ENCODE peak calls at places on chromosomes 12 and 14, in four cellular contexts. K, Q, A and G are unnamed samples.

GRCh38 chr14:90419200-90419599 is 22.4 kb downstream of the CALM1 start:
- DNase-seq in K (peak), Q (no peak), A (no peak), G (no peak)

GRCh38 chr12:39966738-39967137 is 139.1 kb downstream of the SLC2A13 start:
- DNase-seq in Q (no peak), K (no peak), A (no peak), G (no peak)

GRCh38 chr14:100715332-100715731 is 11.4 kb upstream of the DLK1 start:
- DNase-seq in A (no peak), Q (no peak), K (no peak), G (no peak)

GRCh38 chr14:21093769-21094681 is 4.4 kb downstream of the ZNF219 start:
- DNase-seq in Q (peak), K (no peak), A (no peak), G (no peak)

GRCh38 chr12:47797432-47797831 is 22.3 kb downstream of the HDAC7 start:
- DNase-seq in Q (peak), A (no peak), K (no peak), G (peak)

GRCh38 chr12:38384816-38385491 is 68.4 kb downstream of the ALG10B start:
- DNase-seq in Q (peak), K (peak), A (peak), G (no peak)

GRCh38 chr14:64825498-64825897 is 54.2 kb downstream of the SPTB start:
- DNase-seq in Q (no peak), K (peak), A (no peak), G (no peak)

GRCh38 chr12:42704810-42705401 is 115.4 kb upstream of the PRICKLE1 start:
- DNase-seq in Q (no peak), A (no peak), K (no peak), G (no peak)

GRCh38 chr12:67764946-67765619 is 116.5 kb downstream of the DYRK2 start:
- DNase-seq in K (no peak), A (no peak), Q (no peak), G (no peak)

GRCh38 chr14:64509036-64509435 is 4.5 kb downstream of the ZBTB1 start:
- DNase-seq in Q (peak), K (peak), A (peak), G (no peak)

GRCh38 chr12:38614171-38614570 is 291.2 kb downstream of the CPNE8 start:
- DNase-seq in A (no peak), K (no peak), Q (no peak), G (no peak)

GRCh38 chr14:36726128-36726527 is 64.5 kb downstream of the PAX9 start:
- DNase-seq in A (no peak), Q (no peak), K (no peak), G (no peak)

GRCh38 chr12:7116196-7116595 is 7.2 kb upstream of the C1RL start:
- DNase-seq in K (peak), Q (no peak), A (no peak), G (no peak)

GRCh38 chr12:124837958-124838803 is 25.5 kb downstream of the SCARB1 start:
- DNase-seq in Q (no peak), A (peak), K (no peak), G (peak)

GRCh38 chr12:122318607-122319311 is 52.5 kb upstream of the VPS33A start:
- DNase-seq in K (no peak), Q (no peak), A (no peak), G (no peak)

GRCh38 chr12:19771858-19772257 is 332.6 kb downstream of the AEBP2 start:
- DNase-seq in A (no peak), K (no peak), Q (no peak), G (no peak)

GRCh38 chr12:79452906-79453305 is 237.9 kb downstream of the PAWR start:
- DNase-seq in Q (no peak), K (no peak), A (no peak), G (no peak)

GRCh38 chr14:74763803-74764531 is 851 bp downstream of the YLPM1 start:
- DNase-seq in K (peak), A (no peak), Q (no peak), G (peak)

GRCh38 chr12:89775336-89776005 is 66.8 kb upstream of the ATP2B1 start:
- DNase-seq in K (no peak), A (no peak), Q (no peak), G (no peak)

GRCh38 chr14:104709387-104710019 is 14.5 kb upstream of the ADSS1 start:
- DNase-seq in A (no peak), Q (no peak), K (no peak), G (no peak)

GRCh38 chr12:120352117-120352516 is 16.8 kb downstream of the MSI1 start:
- DNase-seq in Q (no peak), A (no peak), K (peak), G (no peak)

GRCh38 chr14:64755661-64756265 is 51.5 kb downstream of the PLEKHG3 start:
- DNase-seq in Q (no peak), A (no peak), K (no peak), G (no peak)

GRCh38 chr12:1644523-1645438 is 15.8 kb downstream of the WNT5B start:
- DNase-seq in K (no peak), A (no peak), Q (no peak), G (no peak)

GRCh38 chr14:100890451-100890850 is 13.1 kb downstream of the RTL1 start:
- DNase-seq in Q (no peak), A (no peak), K (no peak), G (no peak)

GRCh38 chr12:80101126-80101525 is 1.8 kb downstream of the OTOGL start:
- DNase-seq in A (no peak), Q (no peak), K (peak), G (no peak)

GRCh38 chr12:116389990-116390655 is 112.6 kb upstream of the MED13L start:
- DNase-seq in Q (no peak), A (no peak), K (no peak), G (no peak)

GRCh38 chr14:54647378-54647777 is 80.5 kb downstream of the SAMD4A start:
- DNase-seq in Q (no peak), K (no peak), A (peak), G (no peak)

GRCh38 chr14:64405295-64405694 is 17.1 kb downstream of the MTHFD1 start:
- DNase-seq in Q (no peak), A (no peak), K (no peak), G (no peak)

GRCh38 chr14:19918553-19919264 is 1.7 kb upstream of the OR4K5 start:
- DNase-seq in A (peak), K (no peak), Q (no peak), G (no peak)

GRCh38 chr12:37541356-37541755 is 775.2 kb upstream of the ALG10B start:
- DNase-seq in A (no peak), Q (no peak), K (no peak), G (no peak)

GRCh38 chr12:56634242-56634836 is 4.2 kb upstream of the BAZ2A start:
- DNase-seq in A (peak), K (peak), Q (peak), G (peak)

GRCh38 chr12:13209279-13210021 is 12.9 kb downstream of the EMP1 start:
- DNase-seq in A (no peak), K (no peak), Q (no peak), G (no peak)

GRCh38 chr12:81125691-81126090 is 47.8 kb downstream of the ACSS3 start:
- DNase-seq in Q (no peak), K (no peak), A (no peak), G (no peak)

GRCh38 chr14:105431256-105431655 is 11.6 kb downstream of the MTA1 start:
- DNase-seq in Q (no peak), K (no peak), A (no peak), G (no peak)

GRCh38 chr14:51092965-51093364 is 1.9 kb downstream of the TRIM9 start:
- DNase-seq in Q (no peak), A (no peak), K (no peak), G (no peak)

GRCh38 chr14:51087024-51087423 is 7.9 kb downstream of the TRIM9 start:
- DNase-seq in K (peak), A (no peak), Q (peak), G (no peak)

GRCh38 chr14:51086044-51086443 is 8.9 kb downstream of the TRIM9 start:
- DNase-seq in A (no peak), Q (no peak), K (no peak), G (no peak)

GRCh38 chr14:51085007-51085406 is 9.9 kb downstream of the TRIM9 start:
- DNase-seq in Q (no peak), A (no peak), K (no peak), G (no peak)

DNA sequence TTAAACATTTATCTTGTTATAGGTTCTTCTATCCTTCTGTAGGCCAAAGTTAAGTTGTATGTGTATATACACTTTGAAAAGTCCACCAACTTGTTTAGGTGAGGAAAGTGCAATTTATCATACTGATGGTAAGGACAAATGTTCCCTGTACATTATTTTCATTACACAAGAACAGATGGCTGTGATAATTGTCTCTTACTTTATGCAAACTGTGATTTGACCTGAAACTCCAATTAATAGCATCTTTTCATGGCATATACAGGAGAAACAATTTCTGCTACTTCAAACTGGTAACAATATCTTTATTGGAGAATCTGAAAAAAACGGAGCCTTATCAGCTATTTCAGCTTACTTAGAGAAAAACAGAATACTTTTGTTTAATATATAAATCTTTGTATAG is 5.6 kb downstream of the TRIM9 start:
- DNase-seq in Q (no peak), K (no peak), A (no peak), G (no peak)
- TF ChIP-seq ELF4 in Q (no peak), K (no peak), A (no peak), G (no peak)

GRCh38 chr12:22231078-22231477 is 103.4 kb downstream of the ST8SIA1 start:
- DNase-seq in K (no peak), A (no peak), Q (no peak), G (no peak)

GRCh38 chr12:22230280-22230794 is 104.2 kb downstream of the ST8SIA1 start:
- DNase-seq in Q (no peak), A (no peak), K (no peak), G (no peak)

GRCh38 chr12:22234561-22234960 is 99.9 kb downstream of the ST8SIA1 start:
- DNase-seq in K (no peak), A (no peak), Q (no peak), G (no peak)

GRCh38 chr12:22229652-22230279 is 104.7 kb downstream of the ST8SIA1 start:
- DNase-seq in K (no peak), A (peak), Q (no peak), G (no peak)

GRCh38 chr12:22231836-22232235 is 102.7 kb downstream of the ST8SIA1 start:
- DNase-seq in K (no peak), A (no peak), Q (no peak), G (peak)
- TF ChIP-seq ELF4 in K (no peak), A (no peak), Q (no peak), G (no peak)

GRCh38 chr12:6038160-6038559 is 86.3 kb downstream of the VWF start:
- DNase-seq in A (peak), Q (peak), K (peak), G (peak)
- TF ChIP-seq ELF4 in A (no peak), Q (no peak), K (no peak), G (no peak)

GRCh38 chr14:76647699-76648298 is 113.5 kb upstream of the VASH1 start:
- DNase-seq in A (peak), K (peak), Q (peak), G (peak)

GRCh38 chr14:76640923-76641395 is 120.3 kb upstream of the VASH1 start:
- DNase-seq in Q (no peak), A (no peak), K (no peak), G (no peak)

GRCh38 chr14:76641541-76641940 is 119.7 kb upstream of the VASH1 start:
- DNase-seq in A (no peak), Q (no peak), K (no peak), G (no peak)

GRCh38 chr14:76639606-76640272 is 121.5 kb upstream of the VASH1 start:
- DNase-seq in A (no peak), Q (no peak), K (no peak), G (no peak)

DNA sequence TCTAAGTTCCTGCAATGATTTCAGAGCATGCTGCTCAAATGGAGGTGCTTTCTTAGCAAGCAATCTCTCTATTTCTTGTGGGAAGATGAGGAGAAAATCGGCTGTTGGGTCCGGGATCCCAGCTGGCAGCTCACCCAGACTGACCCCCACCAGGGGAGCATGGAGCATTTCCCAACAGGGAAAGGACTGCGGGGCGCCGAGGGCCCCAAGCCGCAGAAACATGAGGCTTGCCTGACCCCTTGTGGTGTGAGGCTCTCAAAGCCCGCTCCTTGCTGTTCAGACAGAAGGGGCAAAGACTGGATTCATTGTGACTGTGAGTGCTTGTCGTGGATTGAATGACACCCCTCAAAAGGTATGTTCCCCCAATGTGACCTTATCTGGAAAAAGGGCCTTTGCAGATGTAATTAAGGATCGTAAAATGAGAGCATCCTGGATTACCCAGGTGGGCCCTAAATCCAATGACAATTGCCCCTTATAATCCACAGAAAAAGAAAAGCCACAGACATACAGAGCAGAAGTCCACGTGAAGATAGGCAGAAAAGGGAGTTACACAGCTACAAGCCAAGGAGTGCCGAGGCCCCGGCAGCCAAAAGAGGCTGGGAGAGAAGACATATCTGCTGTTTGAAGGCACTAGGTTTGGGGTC is 116.3 kb upstream of the VASH1 start:
- DNase-seq in K (peak), A (peak), Q (peak), G (peak)
- TF ChIP-seq ELF4 in K (no peak), A (no peak), Q (no peak), G (no peak)

GRCh38 chr12:104672501-104673265 is 215.9 kb downstream of the CHST11 start:
- DNase-seq in A (no peak), Q (no peak), K (no peak), G (no peak)
- TF ChIP-seq ELF4 in A (no peak), Q (no peak), K (no peak), G (no peak)

GRCh38 chr14:99541677-99542470 is 60.7 kb downstream of the CCNK start:
- DNase-seq in K (peak), Q (no peak), A (no peak), G (no peak)
- TF ChIP-seq ELF4 in K (no peak), Q (no peak), A (no peak), G (no peak)

GRCh38 chr14:57464013-57464730 is 29.5 kb downstream of the CCDC198 start:
- DNase-seq in Q (no peak), K (no peak), A (no peak), G (no peak)
- TF ChIP-seq ELF4 in Q (no peak), K (no peak), A (no peak), G (no peak)

GRCh38 chr14:91681116-91681515 is 50.8 kb downstream of the CATSPERB start:
- DNase-seq in A (no peak), Q (no peak), K (no peak), G (no peak)
- TF ChIP-seq ELF4 in A (no peak), Q (no peak), K (no peak), G (no peak)

GRCh38 chr12:105227879-105228278 is 8.1 kb downstream of the APPL2 start:
- DNase-seq in A (no peak), K (no peak), Q (no peak), G (no peak)
- TF ChIP-seq ELF4 in A (no peak), K (no peak), Q (no peak), G (no peak)